ENCODE peak calls at places on chromosomes 1 and 21, in eight cellular contexts. E is left colon; J is BE2C; S is choroid plexus epithelial cell; U is T-helper 2 cell; Z is GM12864; I is DMS153; L is stimulated activated CD4-positive, alpha-beta T cell treated with anti-CD3 and anti-CD28 coated beads, Interleukin-4, amount 100 ng/mL, for 48 hours. C is an unnamed sample.

GRCh38 chr1:43509007-43509739 is 21.5 kb upstream of the PTPRF start:
- DNase-seq in E (no peak), I (no peak), Z (no peak), L (no peak), U (no peak), J (no peak), S (no peak), C (no peak)

GRCh38 chr1:236727521-236727920 is 41.2 kb downstream of the ACTN2 start:
- DNase-seq in S (no peak), L (no peak), U (no peak), E (no peak), I (no peak), J (no peak), Z (no peak), C (no peak)

GRCh38 chr1:101170506-101171050 is 66.2 kb upstream of the S1PR1 start:
- DNase-seq in J (no peak), L (no peak), U (no peak), S (no peak), Z (no peak), E (no peak), I (no peak), C (no peak)

GRCh38 chr1:237390798-237391197 is 348.8 kb downstream of the RYR2 start:
- DNase-seq in S (peak), E (no peak), Z (no peak), U (no peak), J (no peak), I (no peak), L (no peak), C (no peak)

GRCh38 chr1:107135466-107135865 is 5.4 kb upstream of the NTNG1 start:
- DNase-seq in J (no peak), S (peak), I (no peak), E (no peak), U (no peak), L (peak), Z (no peak), C (no peak)

GRCh38 chr1:27726173-27726793 is 522 bp downstream of the FAM76A start:
- DNase-seq in Z (peak), J (peak), L (no peak), S (peak), U (peak), I (no peak), E (peak), C (peak)

GRCh38 chr1:32020338-32020737 is 6.7 kb downstream of the KHDRBS1 start:
- DNase-seq in J (no peak), Z (no peak), E (no peak), U (no peak), I (no peak), S (no peak), L (no peak), C (no peak)

GRCh38 chr1:205043866-205044265 is 854 bp downstream of the CNTN2 start:
- DNase-seq in Z (no peak), S (no peak), J (no peak), U (no peak), E (no peak), I (no peak), L (no peak), C (no peak)

GRCh38 chr1:110259770-110260169 is 49.7 kb downstream of the KCNC4 start:
- DNase-seq in Z (no peak), S (no peak), J (no peak), L (no peak), E (no peak), U (no peak), I (peak), C (no peak)

GRCh38 chr1:103109291-103109920 is 1.1 kb upstream of the COL11A1 start:
- DNase-seq in L (no peak), Z (no peak), S (no peak), U (no peak), I (no peak), J (no peak), E (no peak), C (no peak)

GRCh38 chr1:91600431-91601330 is 100.0 kb downstream of the CDC7 start:
- DNase-seq in I (no peak), E (no peak), Z (no peak), J (no peak), S (no peak), U (no peak), L (no peak), C (no peak)

GRCh38 chr1:2446394-2446793 is 29.7 kb upstream of the PLCH2 start:
- DNase-seq in L (no peak), E (no peak), U (no peak), I (no peak), S (peak), J (no peak), Z (no peak), C (no peak)

GRCh38 chr21:33261635-33262034 is 4.5 kb upstream of the IL10RB start:
- DNase-seq in I (no peak), E (no peak), U (no peak), L (no peak), S (peak), Z (no peak), J (no peak), C (no peak)

GRCh38 chr1:54774820-54775498 is 10.6 kb upstream of the PARS2 start:
- DNase-seq in S (peak), L (no peak), I (peak), Z (no peak), U (no peak), E (no peak), J (peak), C (no peak)

GRCh38 chr1:183734600-183735036 is 70.3 kb upstream of the RGL1 start:
- DNase-seq in Z (no peak), S (peak), U (no peak), I (no peak), E (peak), L (no peak), J (no peak), C (no peak)

GRCh38 chr1:235336903-235337302 is 8.5 kb downstream of the GGPS1 start:
- DNase-seq in L (no peak), I (no peak), Z (no peak), E (no peak), S (peak), J (no peak), U (no peak), C (no peak)

GRCh38 chr1:245541389-245541788 is 386.6 kb downstream of the KIF26B start:
- DNase-seq in E (no peak), J (no peak), L (no peak), Z (no peak), S (no peak), I (no peak), U (no peak), C (no peak)

GRCh38 chr1:17075470-17076255 is 21.8 kb upstream of the SDHB start:
- DNase-seq in E (no peak), J (no peak), Z (no peak), I (no peak), U (no peak), L (no peak), S (peak), C (peak)

GRCh38 chr21:46545911-46546310 is 59.0 kb downstream of the S100B start:
- DNase-seq in J (no peak), L (no peak), U (no peak), I (no peak), Z (no peak), S (no peak), E (no peak), C (no peak)

GRCh38 chr21:33374080-33374873 is 28.9 kb upstream of the IFNGR2 start:
- DNase-seq in J (peak), Z (peak), E (peak), U (no peak), I (no peak), S (peak), L (no peak), C (no peak)

GRCh38 chr1:19337289-19337688 is 25.2 kb downstream of the SLC66A1 start:
- DNase-seq in J (no peak), L (no peak), Z (no peak), S (peak), U (no peak), I (no peak), E (no peak), C (no peak)

GRCh38 chr1:74502432-74502831 is 10.0 kb downstream of the LRRC53 start:
- DNase-seq in L (no peak), I (no peak), E (no peak), Z (no peak), S (peak), J (no peak), U (no peak), C (no peak)

GRCh38 chr1:209650454-209650853 is 1.8 kb downstream of the LAMB3 start:
- DNase-seq in L (no peak), U (no peak), Z (no peak), J (no peak), S (no peak), E (no peak), I (no peak), C (no peak)

GRCh38 chr1:107802654-107803053 is 162.3 kb downstream of the VAV3 start:
- DNase-seq in Z (no peak), S (no peak), J (no peak), L (no peak), I (no peak), U (no peak), E (no peak), C (no peak)

GRCh38 chr1:191206808-191207207 is 729.1 kb upstream of the BRINP3 start:
- DNase-seq in L (no peak), E (no peak), Z (no peak), I (no peak), S (peak), U (no peak), J (no peak), C (no peak)

GRCh38 chr21:43692949-43693348 is 26.0 kb upstream of the PDXK start:
- DNase-seq in L (no peak), Z (no peak), U (no peak), S (no peak), I (no peak), J (no peak), E (no peak), C (no peak)

GRCh38 chr21:41947596-41948403 is 6.0 kb downstream of the C2CD2 start:
- DNase-seq in U (no peak), L (no peak), S (no peak), E (no peak), J (no peak), Z (no peak), I (no peak), C (no peak)

GRCh38 chr1:41497056-41497440 is 12.6 kb upstream of the EDN2 start:
- DNase-seq in S (no peak), E (no peak), J (no peak), Z (no peak), I (no peak), L (no peak), U (no peak), C (no peak)

GRCh38 chr21:34519013-34519412 is 7.0 kb upstream of the KCNE1 start:
- DNase-seq in Z (no peak), I (no peak), U (no peak), J (no peak), S (no peak), E (no peak), L (no peak), C (no peak)